ENCODE peak calls at places on chromosomes 11 and 22, in ten cellular contexts. S, P, O, A, C, B, V, Q, Y and Z are unnamed samples. For H3K4me1, the result is how much of the 10 kb centered on the place peaks cover.

GRCh38 chr22:48757581-48757980 is 1070.1 kb downstream of the BRD1 start:
- DNase-seq in S (no peak), P (peak), Y (peak), Q (no peak), A (no peak), V (no peak), O (no peak), C (no peak), B (no peak), Z (no peak)

GRCh38 chr22:46977656-46978343 is 215.3 kb downstream of the TBC1D22A start:
- DNase-seq in P (no peak), O (no peak), S (no peak), Q (no peak), A (no peak), V (no peak), C (no peak), Y (no peak), B (no peak), Z (no peak)

GRCh38 chr11:76740772-76741171 is 42.4 kb upstream of the TSKU start:
- DNase-seq in V (no peak), P (no peak), C (no peak), B (no peak), Y (no peak), Q (no peak), A (no peak), O (no peak), S (no peak), Z (no peak)

GRCh38 chr11:78651923-78652602 is 77.4 kb upstream of the NARS2 start:
- DNase-seq in V (no peak), B (no peak), A (no peak), Q (no peak), S (no peak), O (peak), C (no peak), P (no peak), Y (no peak), Z (no peak)

GRCh38 chr11:43833657-43834073 is 47.0 kb upstream of the ALKBH3 start:
- DNase-seq in Q (no peak), S (no peak), Y (no peak), C (no peak), P (no peak), O (no peak), A (no peak), V (no peak), B (no peak), Z (no peak)

GRCh38 chr11:85875505-85875904 is 20.3 kb downstream of the CCDC83 start:
- DNase-seq in C (no peak), Y (no peak), O (no peak), V (no peak), B (no peak), A (no peak), P (no peak), S (no peak), Q (no peak), Z (no peak)

GRCh38 chr11:17524221-17524620 is 20.0 kb downstream of the USH1C start:
- DNase-seq in B (no peak), P (no peak), Q (no peak), S (no peak), A (no peak), Y (no peak), C (no peak), V (no peak), O (no peak), Z (no peak)

GRCh38 chr11:34214961-34215805 is 109.8 kb downstream of the NAT10 start:
- DNase-seq in O (no peak), S (no peak), Q (no peak), B (peak), V (no peak), A (no peak), C (no peak), Y (no peak), P (no peak), Z (no peak)

GRCh38 chr11:61514050-61514917 is 5.7 kb downstream of the LRRC10B start:
- DNase-seq in P (no peak), V (no peak), A (no peak), Q (no peak), S (no peak), O (no peak), B (no peak), Y (no peak), C (no peak), Z (no peak)

GRCh38 chr11:64729851-64730382 is 6.9 kb upstream of the NRXN2 start:
- DNase-seq in Q (no peak), Y (no peak), A (no peak), P (peak), O (peak), C (no peak), S (no peak), V (no peak), B (peak), Z (no peak)

GRCh38 chr11:23509023-23509422 is 648.7 kb upstream of the CCDC179 start:
- DNase-seq in Q (no peak), P (no peak), O (no peak), B (no peak), Y (no peak), V (no peak), C (no peak), A (no peak), S (no peak), Z (no peak)

GRCh38 chr22:34866501-34867171 is 199.3 kb upstream of the ISX start:
- DNase-seq in B (no peak), V (no peak), P (no peak), C (no peak), Q (no peak), Y (no peak), O (no peak), S (no peak), A (no peak), Z (no peak)

GRCh38 chr11:79437981-79438630 is 2.7 kb downstream of the TENM4 start:
- DNase-seq in S (no peak), Q (no peak), A (no peak), B (no peak), V (no peak), Y (peak), P (peak), C (peak), O (no peak), Z (no peak)

GRCh38 chr22:40403651-40404050 is 33.3 kb downstream of the SGSM3 start:
- DNase-seq in P (no peak), Q (no peak), V (no peak), B (no peak), Y (no peak), C (no peak), A (no peak), O (no peak), S (no peak), Z (no peak)

GRCh38 chr22:48753381-48753730 is 1074.3 kb downstream of the BRD1 start:
- DNase-seq in P (no peak), Y (no peak), A (no peak), B (no peak), S (no peak), Q (no peak), C (no peak), O (peak), V (no peak), Z (peak)

GRCh38 chr11:86608251-86608799 is 64.1 kb downstream of the ME3 start:
- DNase-seq in Y (no peak), S (peak), Q (peak), C (peak), P (peak), V (peak), A (no peak), B (peak), O (peak), Z (no peak)

GRCh38 chr11:92929168-92930053 is 40.0 kb upstream of the MTNR1B start:
- DNase-seq in Y (no peak), S (no peak), A (no peak), B (no peak), P (no peak), O (no peak), V (no peak), Q (no peak), C (no peak), Z (no peak)

GRCh38 chr11:22536036-22536435 is 89.6 kb downstream of the FANCF start:
- DNase-seq in C (no peak), B (no peak), Y (no peak), A (no peak), Q (no peak), O (no peak), S (no peak), V (no peak), P (no peak), Z (no peak)

GRCh38 chr11:27698872-27699241 is 1.4 kb downstream of the BDNF start:
- DNase-seq in P (peak), S (peak), C (peak), O (peak), A (peak), V (peak), Q (peak), Y (peak), B (peak), Z (no peak)

GRCh38 chr11:68213135-68213515 is at the start of gene KMT5B:
- DNase-seq in S (peak), Q (peak), O (peak), Y (no peak), A (peak), B (no peak), P (peak), V (peak), C (peak), Z (no peak)

GRCh38 chr11:10511046-10511711 is 29.8 kb downstream of the RNF141 start:
- DNase-seq in P (no peak), S (no peak), O (no peak), Y (no peak), C (no peak), A (peak), Q (no peak), B (no peak), V (no peak), Z (no peak)

GRCh38 chr11:2522636-2523255 is 77.9 kb downstream of the KCNQ1 start:
- DNase-seq in S (peak), A (no peak), B (peak), Y (peak), Q (no peak), P (peak), C (peak), V (peak), O (no peak), Z (no peak)

GRCh38 chr22:36336246-36337182 is 51.3 kb downstream of the MYH9 start:
- DNase-seq in S (no peak), C (no peak), P (no peak), V (no peak), O (no peak), Q (no peak), A (no peak), Y (no peak), B (no peak), Z (no peak)

GRCh38 chr22:36339171-36340065 is 48.3 kb downstream of the MYH9 start:
- DNase-seq in A (no peak), P (no peak), Y (no peak), S (no peak), C (no peak), V (no peak), Q (no peak), B (no peak), O (no peak), Z (no peak)

GRCh38 chr22:36335621-36336020 is 52.1 kb downstream of the MYH9 start:
- DNase-seq in B (no peak), C (no peak), V (no peak), P (no peak), Y (no peak), O (no peak), Q (no peak), S (no peak), A (no peak), Z (no peak)

GRCh38 chr22:36334838-36335603 is 52.7 kb downstream of the MYH9 start:
- DNase-seq in C (no peak), A (no peak), Q (no peak), O (no peak), S (no peak), P (no peak), Y (peak), B (no peak), V (no peak), Z (no peak)

DNA sequence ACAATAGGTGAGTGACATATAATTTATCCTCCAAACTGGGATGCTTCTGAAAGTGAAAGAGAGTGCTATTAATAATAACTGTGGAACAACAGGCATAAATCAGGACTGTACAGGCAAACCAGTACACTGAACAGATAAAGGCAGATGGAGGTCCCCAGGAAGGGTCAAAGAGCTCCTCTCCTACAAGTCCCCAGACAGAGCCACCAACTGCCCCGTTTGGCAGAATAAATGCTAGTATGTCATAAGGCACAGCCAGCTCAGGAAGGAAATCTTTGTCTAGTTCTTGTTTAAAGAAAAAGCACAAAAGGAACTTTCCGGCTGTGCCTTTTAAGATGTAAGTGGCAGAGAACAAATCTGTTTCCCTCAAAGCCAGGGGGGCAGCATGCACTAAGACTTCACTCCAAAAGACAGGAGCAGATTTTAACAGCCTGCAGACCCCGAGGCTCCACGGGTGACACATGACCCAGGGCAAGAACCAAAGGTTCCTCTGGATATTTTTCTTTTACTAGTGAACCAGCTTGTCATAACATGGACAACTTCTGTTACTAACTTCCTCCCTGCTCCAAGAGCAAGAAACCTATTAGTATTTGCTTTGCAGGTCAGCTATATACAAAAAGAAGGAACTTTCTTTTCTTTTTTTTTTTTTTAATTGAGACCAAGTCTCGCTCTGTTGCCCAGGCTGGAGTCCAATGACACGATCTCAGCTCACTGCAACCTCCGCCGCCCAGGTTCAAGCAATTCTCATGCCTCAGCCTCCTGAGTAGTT is 50.2 kb downstream of the MYH9 start:
- DNase-seq in A (no peak), P (no peak), O (no peak), C (no peak), Q (no peak), B (no peak), V (no peak), Y (no peak), S (no peak), Z (no peak)
- H3K4me1 ChIP-seq in A (under half), P (under half), O (under half), C (half or more), Q (half or more), B (half or more), V (half or more), Y (half or more), S (half or more), Z (half or more)

DNA sequence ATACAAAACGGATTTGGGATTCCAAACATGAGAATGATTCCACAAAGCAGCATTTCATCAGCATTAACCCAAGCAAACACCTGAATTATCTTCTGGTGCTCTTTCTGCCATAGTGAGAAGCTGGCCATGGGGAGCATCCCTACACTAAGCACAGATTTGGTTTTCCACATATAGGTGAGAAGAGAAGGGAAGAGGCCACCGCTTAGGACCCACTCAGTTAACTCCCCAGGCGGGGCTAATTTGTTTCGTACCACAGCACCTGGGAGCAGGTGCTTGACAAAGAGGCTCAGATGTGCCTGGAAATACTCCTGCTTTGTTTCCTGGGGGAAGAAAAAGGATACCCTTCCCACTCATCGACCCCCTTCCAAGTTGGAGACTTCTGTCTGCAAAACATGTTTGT is 64.2 kb downstream of the RAB30 start:
- DNase-seq in O (no peak), P (no peak), A (no peak), B (no peak), C (no peak), Y (no peak), V (no peak), Q (no peak), S (no peak), Z (no peak)
- H3K4me1 ChIP-seq in O (under half), P (under half), A (under half), B (under half), C (under half), Y (under half), V (half or more), Q (half or more), S (under half), Z (under half)

GRCh38 chr22:37744589-37744988 is 47.7 kb downstream of the TRIOBP start:
- DNase-seq in A (no peak), V (no peak), Y (no peak), Q (no peak), O (no peak), S (no peak), C (no peak), P (no peak), B (no peak), Z (no peak)
- H3K4me1 ChIP-seq in A (under half), V (under half), Y (half or more), Q (half or more), O (under half), S (half or more), C (under half), P (under half), B (under half), Z (half or more)

GRCh38 chr11:128501576-128502549 is 85.5 kb downstream of the ETS1 start:
- DNase-seq in Y (no peak), S (no peak), C (no peak), A (no peak), O (no peak), V (no peak), P (no peak), B (no peak), Q (peak), Z (no peak)
- H3K4me1 ChIP-seq in Y (half or more), S (half or more), C (under half), A (under half), O (under half), V (half or more), P (under half), B (under half), Q (half or more), Z (half or more)